ENCODE peak calls at places on chromosomes 13 and 19, in six cellular contexts. Z is substantia nigra, C is H9, N is AG09319, O is HuH-7.5, P is fibroblast of mammary gland. L is an unnamed sample.

GRCh38 chr19:35000647-35001501 is 751 bp downstream of the GRAMD1A start:
- DNase-seq in Z (no peak), C (peak; percentile 57), N (no peak), O (no peak), P (peak; percentile 40), L (no peak)

GRCh38 chr19:48695743-48696352 is at the start of gene FUT2:
- DNase-seq in Z (no peak), C (peak; percentile 85), N (no peak), O (no peak), P (no peak), L (no peak)

GRCh38 chr13:48804836-48805601 is 151.3 kb downstream of the CYSLTR2 start:
- DNase-seq in Z (no peak), C (no peak), N (peak; percentile 46), O (no peak), P (peak; percentile 76), L (no peak)

GRCh38 chr13:97359181-97360057 is 74.5 kb upstream of the RAP2A start:
- DNase-seq in Z (peak; percentile 18), C (peak; percentile 61), N (no peak), O (peak; percentile 22), P (peak; percentile 85), L (peak; percentile 32)

GRCh38 chr19:17877696-17878095 is 6.0 kb downstream of the SLC5A5 start:
- DNase-seq in Z (no peak), C (no peak), N (no peak), O (no peak), P (no peak), L (no peak)

GRCh38 chr13:114161644-114162532 is 17.2 kb upstream of the CFAP97D2 start:
- DNase-seq in Z (peak; percentile 62), C (no peak), N (no peak), O (peak; percentile 38), P (peak; percentile 41), L (peak; percentile 24)

GRCh38 chr19:12639901-12640613 is 26.5 kb downstream of the MAN2B1 start:
- DNase-seq in Z (peak; percentile 79), C (peak; percentile 92), N (peak; percentile 28), O (peak; percentile 92), P (peak; percentile 81), L (peak; percentile 20)

GRCh38 chr13:99151516-99151915 is 49.1 kb upstream of the UBAC2 start:
- DNase-seq in Z (no peak), C (no peak), N (no peak), O (no peak), P (peak; percentile 69), L (no peak)

GRCh38 chr13:113120300-113121182 is 2.1 kb upstream of the F10 start:
- DNase-seq in Z (no peak), C (no peak), N (no peak), O (no peak), P (no peak), L (no peak)

GRCh38 chr19:46639356-46640061 is 3.5 kb upstream of the GNG8 start:
- DNase-seq in Z (no peak), C (no peak), N (no peak), O (no peak), P (peak; percentile 69), L (no peak)

GRCh38 chr19:1098177-1099051 is 3.2 kb upstream of the POLR2E start:
- DNase-seq in Z (no peak), C (no peak), N (no peak), O (peak; percentile 78), P (peak; percentile 51), L (no peak)

GRCh38 chr19:56566904-56567273 is 379 bp upstream of the ZNF470 start:
- DNase-seq in Z (peak; percentile 31), C (peak; percentile 49), N (no peak), O (peak; percentile 33), P (peak; percentile 39), L (no peak)

GRCh38 chr19:3762501-3763459 is at the start of gene MRPL54:
- DNase-seq in Z (peak; percentile 99), C (peak; percentile 99), N (peak; percentile 98), O (peak; percentile 100), P (peak; percentile 99), L (peak; percentile 92)

GRCh38 chr13:101649490-101650126 is 197.1 kb downstream of the ITGBL1 start:
- DNase-seq in Z (no peak), C (no peak), N (peak; percentile 52), O (no peak), P (peak; percentile 91), L (no peak)

GRCh38 chr13:38755792-38756191 is 68.9 kb downstream of the FREM2 start:
- DNase-seq in Z (no peak), C (no peak), N (no peak), O (no peak), P (no peak), L (no peak)

GRCh38 chr19:15288146-15288963 is 44.0 kb downstream of the BRD4 start:
- DNase-seq in Z (peak; percentile 90), C (no peak), N (no peak), O (no peak), P (peak; percentile 55), L (no peak)

GRCh38 chr19:19297759-19298158 is 22.6 kb downstream of the SUGP1 start:
- DNase-seq in Z (no peak), C (no peak), N (no peak), O (no peak), P (no peak), L (no peak)

GRCh38 chr13:75180805-75181455 is 301.0 kb downstream of the TBC1D4 start:
- DNase-seq in Z (no peak), C (no peak), N (no peak), O (no peak), P (peak; percentile 28), L (no peak)

GRCh38 chr13:49625392-49626137 is 2.7 kb upstream of the ARL11 start:
- DNase-seq in Z (peak; percentile 15), C (no peak), N (no peak), O (no peak), P (peak; percentile 28), L (no peak)

GRCh38 chr13:113592571-113592970 is 8.0 kb downstream of the TFDP1 start:
- DNase-seq in Z (no peak), C (peak; percentile 19), N (no peak), O (no peak), P (no peak), L (no peak)

GRCh38 chr13:110637747-110638146 is 22.4 kb downstream of the NAXD start:
- DNase-seq in Z (no peak), C (no peak), N (no peak), O (no peak), P (no peak), L (no peak)